ENCODE peak calls at places on chromosome 15, in four cellular contexts. X is suprapubic skin, U is stomach, R is sigmoid colon. V is an unnamed sample.

GRCh38 chr15:77831989-77832388 is 199.3 kb upstream of the LINGO1 start:
- DNase-seq in R (peak), U (no peak), X (peak), V (no peak)

GRCh38 chr15:48017747-48018146 is 103.0 kb upstream of the SLC24A5 start:
- DNase-seq in U (peak), X (no peak), R (no peak), V (no peak)

GRCh38 chr15:26001201-26001600 is 138.1 kb upstream of the ATP10A start:
- DNase-seq in U (no peak), R (no peak), X (no peak), V (no peak)

GRCh38 chr15:64742921-64743320 is 32.5 kb downstream of the RBPMS2 start:
- DNase-seq in R (no peak), U (no peak), X (no peak), V (no peak)

GRCh38 chr15:38195191-38195901 is 57.3 kb upstream of the SPRED1 start:
- DNase-seq in U (no peak), R (no peak), X (no peak), V (no peak)

GRCh38 chr15:82570721-82571519 is 30.7 kb upstream of the RPS17 start:
- DNase-seq in U (no peak), X (no peak), R (peak), V (no peak)

GRCh38 chr15:64343222-64343621 is 12.8 kb downstream of the CSNK1G1 start:
- DNase-seq in R (no peak), X (no peak), U (no peak), V (no peak)

GRCh38 chr15:89416339-89417183 is 79.8 kb downstream of the RHCG start:
- DNase-seq in X (no peak), R (no peak), U (peak), V (no peak)

GRCh38 chr15:52255008-52255407 is 40.6 kb downstream of the MYO5C start:
- DNase-seq in R (no peak), X (no peak), U (no peak), V (no peak)

GRCh38 chr15:26773485-26773877 is 615 bp upstream of the GABRB3 start:
- DNase-seq in X (no peak), R (no peak), U (no peak), V (no peak)

GRCh38 chr15:60681353-60681752 is 202.4 kb upstream of the ICE2 start:
- DNase-seq in U (no peak), R (no peak), X (no peak), V (no peak)

GRCh38 chr15:101723161-101723873 is 956 bp downstream of the TARS3 start:
- DNase-seq in X (no peak), R (no peak), U (no peak), V (no peak)

GRCh38 chr15:67931861-67932260 is 92.0 kb upstream of the RNU6-1 start:
- DNase-seq in U (no peak), R (no peak), X (no peak), V (no peak)

GRCh38 chr15:52289629-52290081 is 5.9 kb downstream of the MYO5C start:
- DNase-seq in X (no peak), U (peak), R (no peak), V (no peak)

GRCh38 chr15:59696332-59696731 is 7.2 kb upstream of the BNIP2 start:
- DNase-seq in X (no peak), R (no peak), U (peak), V (no peak)

GRCh38 chr15:35481992-35482391 is 64.0 kb downstream of the DPH6 start:
- DNase-seq in X (no peak), R (no peak), U (no peak), V (no peak)

GRCh38 chr15:79394231-79394630 is 37.9 kb upstream of the MINAR1 start:
- DNase-seq in R (no peak), U (no peak), X (no peak), V (no peak)

GRCh38 chr15:48862705-48863104 is 15.2 kb upstream of the EID1 start:
- DNase-seq in R (no peak), U (no peak), X (no peak), V (no peak)

GRCh38 chr15:22945071-22945470 is 35.1 kb downstream of the CYFIP1 start:
- DNase-seq in X (peak), U (no peak), R (peak), V (no peak)

GRCh38 chr15:22944651-22945050 is 35.5 kb downstream of the CYFIP1 start:
- DNase-seq in U (no peak), X (no peak), R (peak), V (no peak)

GRCh38 chr15:22948056-22948455 is 32.1 kb downstream of the CYFIP1 start:
- DNase-seq in X (no peak), R (peak), U (no peak), V (no peak)

GRCh38 chr15:22949074-22949547 is 31.1 kb downstream of the CYFIP1 start:
- DNase-seq in X (peak), R (peak), U (no peak), V (no peak)

DNA sequence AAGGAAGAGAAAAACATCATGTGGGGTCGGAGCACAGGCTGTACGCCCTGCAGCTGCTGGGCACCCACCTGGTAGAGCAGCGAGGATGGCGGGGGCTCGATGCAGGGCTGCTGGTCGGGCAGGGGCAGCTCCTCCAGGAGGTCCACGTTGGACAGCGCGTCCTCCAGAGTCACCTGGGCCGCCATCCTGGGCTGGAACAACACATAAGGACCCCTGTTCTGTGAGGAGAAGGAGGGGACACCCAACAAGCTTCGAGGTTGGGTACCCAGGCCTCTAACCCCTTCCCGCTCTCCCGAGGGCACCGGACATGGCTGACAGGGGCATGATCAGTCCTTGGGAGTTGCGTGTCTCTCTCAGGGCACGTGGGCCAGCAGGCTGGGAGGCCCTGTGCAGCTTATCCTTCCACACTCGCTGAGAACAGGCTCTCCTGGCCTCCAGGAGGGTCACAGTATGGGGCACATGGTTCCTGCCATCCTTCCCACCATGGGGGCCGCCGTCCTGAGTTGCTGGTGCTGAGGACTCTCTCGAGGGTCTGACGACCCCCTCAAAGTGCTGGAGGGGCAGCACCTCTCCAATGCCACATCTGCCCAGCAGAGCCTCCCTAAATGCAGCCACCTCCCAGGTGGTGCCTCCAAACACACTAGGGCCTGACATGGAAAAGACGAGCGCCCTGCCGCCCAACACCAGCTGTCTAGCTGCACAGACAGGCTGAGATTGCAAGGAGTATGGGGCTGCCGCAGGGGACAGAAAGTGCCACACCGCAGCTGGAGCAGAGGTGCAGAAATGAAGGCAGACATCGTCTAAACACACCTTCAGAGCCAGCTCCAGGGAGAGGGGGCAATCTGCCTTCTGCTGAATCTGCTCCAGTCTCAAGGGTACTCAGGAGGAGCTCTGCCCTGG is 32.8 kb downstream of the CYFIP1 start:
- DNase-seq in U (no peak), R (peak), X (no peak), V (no peak)
- TF ChIP-seq POLR2A in U (no peak), R (no peak), X (no peak), V (no peak)

DNA sequence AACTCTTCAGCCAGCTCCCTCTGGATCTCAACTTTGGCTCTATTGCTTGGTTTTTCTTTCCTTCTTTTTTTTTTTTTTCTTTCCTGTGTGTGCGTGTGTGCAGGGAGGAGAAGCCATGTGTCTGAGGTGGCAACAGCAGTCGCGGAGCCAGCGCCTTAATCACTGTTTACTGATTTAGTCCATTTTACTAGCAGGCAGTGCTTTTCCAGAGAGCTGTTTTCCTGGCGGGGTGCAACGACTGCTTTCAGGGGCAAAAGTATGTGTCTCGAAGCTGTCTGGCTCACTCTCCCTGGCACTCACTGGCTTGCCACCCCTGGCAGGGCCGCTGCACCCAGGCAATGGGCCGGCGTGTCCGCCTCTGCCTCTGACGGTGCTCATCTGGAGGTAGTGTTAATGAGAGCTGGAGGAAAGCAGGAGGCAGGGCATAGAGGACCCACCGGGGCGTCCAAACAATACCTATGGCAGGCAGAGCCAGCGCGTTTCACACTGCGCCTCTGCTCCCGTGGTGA is 835.4 kb upstream of the NR2F2 start:
- DNase-seq in X (no peak), R (no peak), U (peak), V (no peak)
- H3K4me3 ChIP-seq in X (no peak), R (peak), U (peak), V (peak)

DNA sequence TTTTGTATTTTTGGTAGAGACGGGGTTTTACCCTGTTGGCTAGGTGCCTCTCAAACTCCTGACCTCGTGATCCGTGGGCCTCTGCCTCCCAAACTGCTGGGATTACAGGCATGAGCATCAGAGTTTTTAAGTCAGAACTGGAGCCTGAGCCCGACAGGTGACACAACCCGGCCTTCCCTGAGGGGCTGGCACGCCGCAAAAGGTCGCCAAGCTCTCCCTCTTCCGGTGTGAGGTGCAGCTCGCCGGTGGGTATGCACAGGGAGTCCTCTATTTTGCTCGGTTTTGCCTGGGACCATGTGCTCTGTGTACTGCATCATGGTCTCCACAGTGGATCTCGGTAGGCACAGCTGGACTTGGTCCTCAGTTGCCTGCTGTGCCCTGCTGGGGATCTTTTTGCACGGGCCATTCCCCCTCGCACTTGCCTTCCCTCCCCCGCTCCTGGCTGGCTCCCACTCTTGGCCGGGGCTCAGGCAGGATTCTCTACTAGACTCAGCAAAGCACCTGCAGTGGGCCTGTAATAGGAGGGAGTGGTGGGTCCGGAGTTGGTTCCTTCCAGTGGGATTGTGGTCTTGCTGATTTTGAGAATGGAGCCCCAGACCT is 101.2 kb upstream of the KLF13 start:
- DNase-seq in R (no peak), U (no peak), X (no peak), V (no peak)
- TF ChIP-seq POLR2A in R (no peak), U (no peak), X (no peak), V (no peak)

GRCh38 chr15:42919794-42920280 is 741 bp downstream of the TTBK2 start:
- DNase-seq in U (no peak), R (peak), X (no peak), V (no peak)

GRCh38 chr15:42918047-42918446 is 2.5 kb downstream of the TTBK2 start:
- DNase-seq in R (no peak), X (no peak), U (no peak), V (no peak)

GRCh38 chr15:42921049-42921731 is 612 bp upstream of the TTBK2 start:
- DNase-seq in R (peak), U (peak), X (peak), V (no peak)

GRCh38 chr15:42920281-42921048 is at the start of gene TTBK2:
- DNase-seq in X (peak), U (peak), R (peak), V (peak)

DNA sequence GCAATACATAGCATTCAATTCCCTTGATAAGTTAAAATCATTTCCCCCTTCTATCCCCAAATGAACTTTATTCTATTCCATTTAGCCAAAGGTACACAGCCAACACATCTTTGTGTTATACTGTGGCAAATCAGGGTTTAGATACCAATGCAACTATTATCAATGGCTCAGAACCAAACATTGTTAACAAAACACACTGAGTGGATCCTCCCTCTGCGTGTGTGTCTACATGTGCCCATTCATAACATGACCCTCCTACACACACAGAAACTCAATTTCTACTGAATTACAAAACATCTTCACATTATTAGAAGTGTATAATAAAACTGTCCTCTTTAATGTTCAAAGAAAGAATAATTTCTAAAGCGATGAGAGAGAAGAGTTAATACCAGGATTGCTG is 1.3 kb downstream of the TTBK2 start:
- DNase-seq in R (no peak), X (no peak), U (no peak), V (no peak)
- H3K4me3 ChIP-seq in R (peak), X (peak), U (peak), V (peak)